ENCODE peak calls at places on chromosome 2, in ten cellular contexts. U, M, D, N, H, E, T, P, S and F are unnamed samples.

GRCh38 chr2:159228006-159228655 is 58.4 kb downstream of the WDSUB1 start:
- DNase-seq in U (no peak), M (no peak), D (no peak), N (peak), H (no peak), E (no peak), T (no peak), P (peak), S (no peak), F (no peak)

GRCh38 chr2:88059979-88060906 is 4.7 kb upstream of the KRCC1 start:
- DNase-seq in U (no peak), M (no peak), D (no peak), N (peak), H (peak), E (no peak), T (peak), P (no peak), S (no peak), F (no peak)

GRCh38 chr2:151423760-151424159 is 14.1 kb downstream of the RIF1 start:
- DNase-seq in U (no peak), M (no peak), D (no peak), N (no peak), H (no peak), E (no peak), T (no peak), P (no peak), S (no peak), F (no peak)

GRCh38 chr2:71451695-71452094 is 1.7 kb upstream of the DYSF start:
- DNase-seq in U (no peak), M (no peak), D (no peak), N (no peak), H (no peak), E (no peak), T (no peak), P (no peak), S (no peak), F (no peak)

GRCh38 chr2:190980630-190981214 is 33.2 kb downstream of the STAT1 start:
- DNase-seq in U (no peak), M (no peak), D (no peak), N (no peak), H (no peak), E (no peak), T (no peak), P (no peak), S (no peak), F (no peak)

GRCh38 chr2:10233131-10234012 is 69.3 kb upstream of the HPCAL1 start:
- DNase-seq in U (no peak), M (no peak), D (no peak), N (no peak), H (no peak), E (no peak), T (no peak), P (no peak), S (no peak), F (no peak)

GRCh38 chr2:26724004-26724750 is 31.7 kb downstream of the KCNK3 start:
- DNase-seq in U (peak), M (peak), D (peak), N (peak), H (peak), E (no peak), T (peak), P (peak), S (no peak), F (no peak)

GRCh38 chr2:1997409-1997808 is 253.1 kb upstream of the PXDN start:
- DNase-seq in U (peak), M (no peak), D (peak), N (no peak), H (peak), E (no peak), T (no peak), P (no peak), S (no peak), F (no peak)

GRCh38 chr2:152335851-152336102 is 803 bp downstream of the FMNL2 start:
- DNase-seq in U (peak), M (no peak), D (no peak), N (no peak), H (no peak), E (peak), T (no peak), P (no peak), S (no peak), F (no peak)

GRCh38 chr2:209458018-209458979 is 34.5 kb downstream of the MAP2 start:
- DNase-seq in U (no peak), M (no peak), D (no peak), N (peak), H (no peak), E (no peak), T (no peak), P (no peak), S (no peak), F (no peak)

GRCh38 chr2:76867854-76868253 is 654.3 kb downstream of the LRRTM4 start:
- DNase-seq in U (peak), M (no peak), D (no peak), N (peak), H (no peak), E (no peak), T (peak), P (no peak), S (no peak), F (peak)

GRCh38 chr2:205612661-205613060 is 69.6 kb upstream of the NRP2 start:
- DNase-seq in U (no peak), M (no peak), D (no peak), N (no peak), H (no peak), E (no peak), T (no peak), P (no peak), S (no peak), F (no peak)

GRCh38 chr2:109009920-109010610 is 21.0 kb upstream of the EDAR start:
- DNase-seq in U (no peak), M (no peak), D (no peak), N (peak), H (no peak), E (no peak), T (no peak), P (peak), S (no peak), F (no peak)

GRCh38 chr2:155176345-155176744 is 477.9 kb downstream of the KCNJ3 start:
- DNase-seq in U (no peak), M (no peak), D (no peak), N (no peak), H (no peak), E (no peak), T (no peak), P (no peak), S (no peak), F (no peak)

GRCh38 chr2:28951910-28952805 is 28.9 kb upstream of the TOGARAM2 start:
- DNase-seq in U (no peak), M (no peak), D (no peak), N (no peak), H (peak), E (no peak), T (peak), P (no peak), S (no peak), F (no peak)

GRCh38 chr2:105722726-105723297 is 21.9 kb upstream of the NCK2 start:
- DNase-seq in U (no peak), M (no peak), D (no peak), N (no peak), H (no peak), E (no peak), T (no peak), P (no peak), S (no peak), F (no peak)

GRCh38 chr2:149143734-149144133 is 105.2 kb downstream of the LYPD6B start:
- DNase-seq in U (no peak), M (no peak), D (no peak), N (peak), H (no peak), E (no peak), T (no peak), P (peak), S (no peak), F (no peak)

GRCh38 chr2:54475919-54476318 is 19.8 kb downstream of the SPTBN1 start:
- DNase-seq in U (no peak), M (no peak), D (no peak), N (no peak), H (no peak), E (no peak), T (no peak), P (no peak), S (no peak), F (no peak)

GRCh38 chr2:215830313-215830712 is 183.0 kb downstream of the MREG start:
- DNase-seq in U (no peak), M (peak), D (no peak), N (peak), H (peak), E (no peak), T (peak), P (no peak), S (no peak), F (no peak)

GRCh38 chr2:107717666-107718065 is 109.0 kb upstream of the RGPD4 start:
- DNase-seq in U (no peak), M (no peak), D (no peak), N (no peak), H (no peak), E (no peak), T (no peak), P (no peak), S (no peak), F (no peak)

GRCh38 chr2:160278889-160279196 is 78.8 kb upstream of the ITGB6 start:
- DNase-seq in U (no peak), M (no peak), D (no peak), N (no peak), H (peak), E (no peak), T (peak), P (no peak), S (no peak), F (peak)

GRCh38 chr2:238685713-238686112 is 162.2 kb upstream of the TWIST2 start:
- DNase-seq in U (no peak), M (no peak), D (no peak), N (no peak), H (no peak), E (no peak), T (no peak), P (no peak), S (no peak), F (no peak)

GRCh38 chr2:24409700-24410556 is 49.6 kb upstream of the ITSN2 start:
- DNase-seq in U (peak), M (no peak), D (no peak), N (peak), H (peak), E (no peak), T (peak), P (peak), S (no peak), F (peak)

GRCh38 chr2:142041105-142041504 is 89.7 kb downstream of the LRP1B start:
- DNase-seq in U (no peak), M (no peak), D (no peak), N (peak), H (no peak), E (no peak), T (peak), P (no peak), S (no peak), F (no peak)

GRCh38 chr2:144944506-144945230 is 424.7 kb upstream of the ZEB2 start:
- DNase-seq in U (no peak), M (no peak), D (no peak), N (no peak), H (no peak), E (no peak), T (no peak), P (no peak), S (no peak), F (no peak)

GRCh38 chr2:9948721-9949120 is 2.8 kb upstream of the GRHL1 start:
- DNase-seq in U (no peak), M (no peak), D (no peak), N (no peak), H (no peak), E (no peak), T (no peak), P (no peak), S (no peak), F (no peak)

GRCh38 chr2:23381498-23381897 is 3.5 kb upstream of the KLHL29 start:
- DNase-seq in U (no peak), M (no peak), D (no peak), N (no peak), H (no peak), E (no peak), T (no peak), P (no peak), S (no peak), F (no peak)

GRCh38 chr2:216081-216480 is 47.8 kb downstream of the SH3YL1 start:
- DNase-seq in U (no peak), M (no peak), D (no peak), N (no peak), H (no peak), E (no peak), T (no peak), P (no peak), S (no peak), F (no peak)

GRCh38 chr2:105969552-105969951 is 224.5 kb downstream of the UXS1 start:
- DNase-seq in U (no peak), M (no peak), D (no peak), N (no peak), H (no peak), E (no peak), T (no peak), P (no peak), S (no peak), F (peak)

GRCh38 chr2:7034313-7034712 is 117.1 kb downstream of the RNF144A start:
- DNase-seq in U (peak), M (no peak), D (no peak), N (no peak), H (peak), E (no peak), T (peak), P (no peak), S (no peak), F (no peak)

GRCh38 chr2:218879881-218880748 is 537 bp upstream of the WNT10A start:
- DNase-seq in U (no peak), M (no peak), D (no peak), N (no peak), H (no peak), E (no peak), T (no peak), P (no peak), S (no peak), F (no peak)

GRCh38 chr2:9003616-9004337 is at the start of gene MBOAT2:
- DNase-seq in U (peak), M (peak), D (peak), N (peak), H (peak), E (peak), T (peak), P (no peak), S (peak), F (peak)

GRCh38 chr2:105698820-105699219 is 45.9 kb upstream of the NCK2 start:
- DNase-seq in U (no peak), M (no peak), D (no peak), N (no peak), H (no peak), E (no peak), T (no peak), P (no peak), S (no peak), F (no peak)

GRCh38 chr2:176579608-176580007 is 310.4 kb downstream of the MTX2 start:
- DNase-seq in U (no peak), M (no peak), D (no peak), N (no peak), H (no peak), E (no peak), T (no peak), P (no peak), S (no peak), F (no peak)

GRCh38 chr2:240525802-240526201 is 32.0 kb downstream of the ANKMY1 start:
- DNase-seq in U (no peak), M (no peak), D (no peak), N (no peak), H (no peak), E (no peak), T (no peak), P (no peak), S (no peak), F (no peak)

GRCh38 chr2:74026674-74027294 is 42.1 kb downstream of the TET3 start:
- DNase-seq in U (no peak), M (no peak), D (peak), N (no peak), H (no peak), E (no peak), T (no peak), P (no peak), S (no peak), F (no peak)

GRCh38 chr2:134718095-134718955 is 475 bp downstream of the TMEM163 start:
- DNase-seq in U (peak), M (no peak), D (no peak), N (no peak), H (peak), E (no peak), T (no peak), P (no peak), S (peak), F (peak)

GRCh38 chr2:208186921-208187320 is 2.9 kb downstream of the C2orf80 start:
- DNase-seq in U (no peak), M (no peak), D (no peak), N (no peak), H (no peak), E (no peak), T (no peak), P (no peak), S (no peak), F (no peak)
- TF ChIP-seq CTCF in U (no peak), M (no peak), D (no peak), N (no peak), H (no peak), E (no peak), T (no peak), P (no peak), S (no peak), F (no peak)

DNA sequence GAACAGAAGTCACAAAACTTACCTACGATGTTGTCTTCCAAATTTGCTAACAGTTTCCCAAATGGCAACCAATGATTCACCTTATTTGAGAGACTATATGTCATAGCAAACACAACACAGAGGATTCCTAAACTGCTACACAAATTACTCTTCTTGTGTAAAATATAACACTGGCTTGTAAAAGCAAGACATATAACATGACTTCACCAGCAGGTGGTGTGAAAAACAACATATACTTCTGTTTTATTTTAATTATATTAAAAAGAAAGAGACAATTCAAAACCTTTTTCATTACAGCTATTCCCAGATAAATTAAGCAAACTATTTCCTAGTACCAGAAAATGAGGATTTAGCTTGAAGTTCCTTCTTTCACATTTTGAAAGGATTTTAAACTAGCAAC is 62.2 kb downstream of the SCN3A start:
- DNase-seq in U (no peak), M (no peak), D (no peak), N (no peak), H (no peak), E (no peak), T (no peak), P (no peak), S (no peak), F (no peak)
- TF ChIP-seq CTCF in U (no peak), M (no peak), D (no peak), N (peak), H (peak), E (peak), T (no peak), P (no peak), S (peak), F (peak)

GRCh38 chr2:189022492-189022891 is 48.3 kb downstream of the COL3A1 start:
- DNase-seq in U (no peak), M (no peak), D (no peak), N (no peak), H (peak), E (no peak), T (peak), P (peak), S (no peak), F (no peak)

GRCh38 chr2:189020179-189020578 is 46.0 kb downstream of the COL3A1 start:
- DNase-seq in U (no peak), M (no peak), D (no peak), N (no peak), H (no peak), E (no peak), T (no peak), P (no peak), S (no peak), F (no peak)

GRCh38 chr2:189022002-189022401 is 47.8 kb downstream of the COL3A1 start:
- DNase-seq in U (no peak), M (peak), D (no peak), N (peak), H (peak), E (no peak), T (peak), P (peak), S (no peak), F (no peak)

DNA sequence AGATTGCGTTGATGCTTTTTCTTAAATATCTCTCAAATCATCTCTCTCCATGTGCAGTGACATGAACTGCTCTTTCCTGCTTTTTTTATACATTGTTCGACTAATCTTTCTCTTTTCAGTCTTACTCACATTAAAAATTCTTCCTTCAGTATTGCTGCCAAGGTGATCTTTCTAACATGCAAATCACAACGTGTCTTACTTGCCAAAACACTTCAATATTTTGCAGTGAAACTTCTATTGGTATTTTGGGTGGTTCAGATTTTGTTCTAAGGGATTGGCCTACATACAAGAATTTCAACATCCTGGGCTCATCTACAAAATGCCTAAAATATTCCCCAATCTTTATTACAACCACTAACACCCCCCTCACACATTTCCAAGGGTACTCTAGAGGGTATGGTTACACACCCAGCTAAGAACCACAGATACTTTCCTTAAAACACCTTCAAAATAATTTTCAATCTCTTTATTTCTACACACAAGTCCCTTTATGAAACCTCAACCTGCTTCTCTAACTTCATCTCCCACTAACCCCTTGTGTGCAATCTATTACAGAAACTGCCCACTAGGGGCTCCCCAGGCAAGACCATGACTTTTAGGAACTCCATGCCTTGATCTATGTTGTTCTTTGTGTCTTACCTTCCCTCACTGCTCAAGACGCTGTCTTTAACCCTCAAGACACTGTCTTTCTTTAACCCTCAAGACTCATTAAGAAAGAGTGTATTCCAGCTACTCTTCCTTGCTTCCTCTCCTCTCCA is 50.9 kb downstream of the COL3A1 start:
- DNase-seq in U (no peak), M (no peak), D (no peak), N (no peak), H (no peak), E (no peak), T (no peak), P (no peak), S (no peak), F (no peak)
- TF ChIP-seq CTCF in U (no peak), M (peak), D (no peak), N (peak), H (peak), E (no peak), T (peak), P (peak), S (peak), F (peak)

GRCh38 chr2:100639588-100640195 is 76.9 kb downstream of the PDCL3 start:
- DNase-seq in U (no peak), M (no peak), D (no peak), N (no peak), H (no peak), E (no peak), T (no peak), P (no peak), S (no peak), F (peak)
- TF ChIP-seq CTCF in U (no peak), M (no peak), D (no peak), N (no peak), H (no peak), E (no peak), T (no peak), P (no peak), S (no peak), F (no peak)

GRCh38 chr2:225177098-225177497 is 134.8 kb upstream of the DOCK10 start:
- DNase-seq in U (no peak), M (no peak), D (no peak), N (peak), H (no peak), E (no peak), T (peak), P (peak), S (no peak), F (no peak)
- TF ChIP-seq CTCF in U (no peak), M (no peak), D (no peak), N (no peak), H (no peak), E (no peak), T (no peak), P (peak), S (no peak), F (no peak)

DNA sequence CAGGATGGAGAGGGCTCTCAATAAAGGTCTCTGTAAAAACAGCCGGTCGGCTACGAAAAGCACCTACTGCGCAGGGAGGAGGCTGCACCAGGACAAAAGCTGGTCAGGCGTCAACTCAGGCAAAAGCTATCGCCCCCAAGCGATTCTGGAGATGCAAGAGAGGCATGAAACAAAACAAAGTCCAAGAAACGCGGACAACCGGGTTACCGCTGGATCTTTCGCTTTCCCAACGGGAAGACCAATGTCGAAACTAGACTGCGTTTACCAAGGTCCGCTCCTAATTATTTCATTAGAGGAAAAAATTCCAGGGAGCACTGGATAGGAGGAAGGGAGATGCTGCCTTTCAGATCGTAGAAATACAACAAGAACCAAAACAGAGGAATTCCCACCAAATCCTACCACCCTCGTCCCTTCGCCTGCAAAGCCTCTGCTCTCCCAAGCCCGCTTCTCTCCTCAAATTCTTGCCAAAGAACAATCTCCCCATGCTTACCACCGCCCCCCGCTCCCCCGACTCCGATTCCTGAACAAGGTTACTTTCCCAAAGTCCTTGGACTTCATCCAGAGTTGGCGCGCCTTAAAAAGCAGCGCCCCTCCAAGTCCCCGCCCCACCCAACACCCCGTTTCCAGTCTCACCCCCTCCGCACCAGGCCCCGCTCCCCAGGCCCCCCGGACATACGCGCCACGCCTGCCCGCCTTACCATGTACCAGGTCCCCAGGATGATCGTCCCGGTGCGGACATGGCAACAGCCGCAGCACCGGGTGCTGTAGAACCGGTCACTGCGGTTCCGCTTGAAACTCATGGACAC is 513 bp downstream of the LAPTM4A start:
- DNase-seq in U (peak), M (peak), D (peak), N (peak), H (peak), E (no peak), T (peak), P (no peak), S (peak), F (peak)
- TF ChIP-seq CTCF in U (no peak), M (no peak), D (no peak), N (no peak), H (no peak), E (no peak), T (peak), P (peak), S (peak), F (no peak)